ENCODE peak calls at places on chromosomes 3 and 15, in four cellular contexts. One of them, this sample, is unnamed.

GRCh38 chr3:128714887-128715496 is 11.0 kb upstream of the RAB7A start:
- DNase-seq in heart right ventricle: no peak
- DNase-seq in breast epithelium: no peak
- DNase-seq in colonic mucosa: no peak
- DNase-seq in this sample: no peak

GRCh38 chr3:157572559-157573270 is 69.5 kb upstream of the VEPH1 start:
- DNase-seq in colonic mucosa: peak; percentile 36
- DNase-seq in breast epithelium: no peak
- DNase-seq in heart right ventricle: no peak
- DNase-seq in this sample: no peak

GRCh38 chr3:38032328-38032865 is 3.0 kb upstream of the PLCD1 start:
- DNase-seq in breast epithelium: no peak
- DNase-seq in heart right ventricle: no peak
- DNase-seq in colonic mucosa: no peak
- DNase-seq in this sample: no peak

GRCh38 chr3:192005989-192006388 is 545.0 kb downstream of the PYDC2 start:
- DNase-seq in breast epithelium: no peak
- DNase-seq in heart right ventricle: no peak
- DNase-seq in colonic mucosa: no peak
- DNase-seq in this sample: no peak

GRCh38 chr3:11154036-11154952 is at the start of gene HRH1:
- DNase-seq in heart right ventricle: peak; percentile 38
- DNase-seq in colonic mucosa: peak; percentile 21
- DNase-seq in breast epithelium: no peak
- DNase-seq in this sample: peak; percentile 77

GRCh38 chr3:55427739-55428138 is 59.4 kb downstream of the WNT5A start:
- DNase-seq in breast epithelium: no peak
- DNase-seq in colonic mucosa: no peak
- DNase-seq in heart right ventricle: no peak
- DNase-seq in this sample: no peak

GRCh38 chr15:63663906-63664305 is 66.7 kb downstream of the FBXL22 start:
- DNase-seq in heart right ventricle: no peak
- DNase-seq in breast epithelium: no peak
- DNase-seq in colonic mucosa: no peak
- DNase-seq in this sample: no peak

GRCh38 chr15:55322452-55322851 is 3.4 kb downstream of the PIGB start:
- DNase-seq in colonic mucosa: no peak
- DNase-seq in heart right ventricle: no peak
- DNase-seq in breast epithelium: no peak
- DNase-seq in this sample: no peak

GRCh38 chr3:181711325-181712135 is at the start of gene SOX2:
- DNase-seq in heart right ventricle: peak; percentile 39
- DNase-seq in breast epithelium: no peak
- DNase-seq in colonic mucosa: peak; percentile 57
- DNase-seq in this sample: no peak

GRCh38 chr3:8793242-8793641 is 23.8 kb upstream of the OXTR start:
- DNase-seq in colonic mucosa: no peak
- DNase-seq in heart right ventricle: no peak
- DNase-seq in breast epithelium: no peak
- DNase-seq in this sample: no peak

GRCh38 chr3:178795349-178795748 is 259.1 kb downstream of the KCNMB2 start:
- DNase-seq in heart right ventricle: no peak
- DNase-seq in breast epithelium: no peak
- DNase-seq in colonic mucosa: no peak
- DNase-seq in this sample: no peak

GRCh38 chr3:194040501-194041273 is 95.3 kb upstream of the HES1 start:
- DNase-seq in colonic mucosa: no peak
- DNase-seq in breast epithelium: no peak
- DNase-seq in heart right ventricle: no peak
- DNase-seq in this sample: no peak

GRCh38 chr15:78004919-78005634 is 72.4 kb downstream of the TBC1D2B start:
- DNase-seq in breast epithelium: peak; percentile 38
- DNase-seq in colonic mucosa: peak; percentile 52
- DNase-seq in heart right ventricle: peak; percentile 80
- DNase-seq in this sample: peak; percentile 93

GRCh38 chr3:173770796-173771573 is 373.4 kb downstream of the NLGN1 start:
- DNase-seq in breast epithelium: no peak
- DNase-seq in heart right ventricle: no peak
- DNase-seq in colonic mucosa: no peak
- DNase-seq in this sample: no peak

GRCh38 chr15:52261498-52262242 is 33.9 kb downstream of the MYO5C start:
- DNase-seq in colonic mucosa: peak; percentile 33
- DNase-seq in breast epithelium: peak; percentile 89
- DNase-seq in heart right ventricle: peak; percentile 40
- DNase-seq in this sample: peak; percentile 67

GRCh38 chr3:94259291-94259690 is 196.4 kb downstream of the NSUN3 start:
- DNase-seq in colonic mucosa: no peak
- DNase-seq in breast epithelium: no peak
- DNase-seq in heart right ventricle: no peak
- DNase-seq in this sample: no peak

GRCh38 chr3:36904641-36905040 is 40.2 kb downstream of the TRANK1 start:
- DNase-seq in heart right ventricle: no peak
- DNase-seq in colonic mucosa: no peak
- DNase-seq in breast epithelium: no peak
- DNase-seq in this sample: no peak

GRCh38 chr3:31240466-31240865 is 292.3 kb upstream of the STT3B start:
- DNase-seq in heart right ventricle: no peak
- DNase-seq in colonic mucosa: no peak
- DNase-seq in breast epithelium: no peak
- DNase-seq in this sample: no peak

GRCh38 chr3:171892457-171892856 is 49.3 kb downstream of the TMEM212 start:
- DNase-seq in colonic mucosa: no peak
- DNase-seq in heart right ventricle: no peak
- DNase-seq in breast epithelium: no peak
- DNase-seq in this sample: no peak

GRCh38 chr15:95742836-95743235 is 587.7 kb upstream of the NR2F2 start:
- DNase-seq in breast epithelium: no peak
- DNase-seq in colonic mucosa: no peak
- DNase-seq in heart right ventricle: no peak
- DNase-seq in this sample: no peak

GRCh38 chr3:41216993-41217392 is 17.7 kb downstream of the CTNNB1 start:
- DNase-seq in breast epithelium: no peak
- DNase-seq in heart right ventricle: no peak
- DNase-seq in colonic mucosa: no peak
- DNase-seq in this sample: no peak

GRCh38 chr3:17027344-17027743 is 142.6 kb downstream of the PLCL2 start:
- DNase-seq in colonic mucosa: no peak
- DNase-seq in heart right ventricle: no peak
- DNase-seq in breast epithelium: no peak
- DNase-seq in this sample: no peak

GRCh38 chr3:79247367-79248103 is 520.3 kb downstream of the ROBO1 start:
- DNase-seq in breast epithelium: no peak
- DNase-seq in colonic mucosa: no peak
- DNase-seq in heart right ventricle: no peak
- DNase-seq in this sample: no peak

GRCh38 chr3:169118666-169119370 is 544.7 kb downstream of the MECOM start:
- DNase-seq in colonic mucosa: no peak
- DNase-seq in breast epithelium: no peak
- DNase-seq in heart right ventricle: no peak
- DNase-seq in this sample: no peak

DNA sequence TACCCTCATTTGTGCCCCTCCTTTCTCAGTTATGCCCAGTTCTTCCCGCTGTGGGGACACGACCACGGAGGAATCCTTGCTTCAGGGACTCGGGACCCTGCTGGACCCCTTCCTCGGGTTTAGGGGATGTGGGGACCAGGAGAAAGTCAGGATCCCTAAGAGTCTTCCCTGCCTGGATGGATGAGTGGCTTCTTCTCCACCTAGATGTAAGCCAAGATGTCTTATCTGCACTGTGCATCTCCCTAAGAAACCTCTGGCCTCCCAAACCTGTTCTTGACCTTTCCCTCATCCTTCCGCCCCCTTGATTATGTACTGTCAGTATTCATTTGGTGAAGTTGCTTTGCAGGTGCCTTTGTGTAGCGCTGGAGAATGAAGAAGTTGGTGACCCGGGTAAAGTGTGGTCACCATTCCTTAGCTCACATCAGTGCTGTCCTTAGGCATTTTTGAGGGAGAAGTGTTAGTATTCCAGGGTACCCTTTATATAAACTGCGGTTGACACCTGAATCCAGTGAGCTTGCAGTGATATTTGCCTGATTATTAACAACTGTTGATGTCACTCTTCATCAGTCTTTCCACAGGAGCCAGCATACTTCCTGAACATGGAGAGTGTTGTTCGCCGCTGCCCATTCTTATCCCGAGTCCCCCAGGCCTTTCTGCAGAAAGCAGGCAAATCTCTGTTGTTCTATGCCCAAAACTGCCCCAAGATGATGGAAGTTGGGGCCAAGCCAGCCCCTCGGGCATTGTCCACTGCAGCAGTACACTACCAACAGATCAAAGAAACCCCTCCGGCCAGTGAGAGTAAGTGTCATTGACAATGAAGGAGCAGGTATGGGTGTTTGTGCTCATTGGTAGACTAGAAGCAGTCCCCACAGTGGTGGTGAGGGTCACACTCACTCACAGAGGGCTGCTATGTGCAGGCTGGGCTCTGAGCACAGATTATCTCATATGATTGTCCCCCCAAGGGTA is 966 bp downstream of the ALAS1 start:
- DNase-seq in colonic mucosa: no peak
- DNase-seq in heart right ventricle: no peak
- DNase-seq in breast epithelium: no peak
- DNase-seq in this sample: no peak
- H3K4me1 ChIP-seq in colonic mucosa: peaks cover 19% of the 10 kb centered on the region
- H3K4me1 ChIP-seq in heart right ventricle: peaks cover 84% of the 10 kb centered on the region
- H3K4me1 ChIP-seq in breast epithelium: peaks cover 15% of the 10 kb centered on the region
- H3K4me1 ChIP-seq in this sample: peaks cover 13% of the 10 kb centered on the region

GRCh38 chr3:112973325-112974177 is 1.4 kb downstream of the CD200R1 start:
- DNase-seq in colonic mucosa: no peak
- DNase-seq in heart right ventricle: no peak
- DNase-seq in breast epithelium: no peak
- DNase-seq in this sample: no peak
- H3K4me1 ChIP-seq in colonic mucosa: no peaks in the 10 kb centered on the region
- H3K4me1 ChIP-seq in heart right ventricle: no peaks in the 10 kb centered on the region
- H3K4me1 ChIP-seq in breast epithelium: no peaks in the 10 kb centered on the region
- H3K4me1 ChIP-seq in this sample: no peaks in the 10 kb centered on the region

GRCh38 chr3:105809204-105809893 is 59.5 kb downstream of the CBLB start:
- DNase-seq in colonic mucosa: no peak
- DNase-seq in breast epithelium: no peak
- DNase-seq in heart right ventricle: no peak
- DNase-seq in this sample: no peak
- H3K4me1 ChIP-seq in colonic mucosa: peaks cover 3% of the 10 kb centered on the region
- H3K4me1 ChIP-seq in breast epithelium: no peaks in the 10 kb centered on the region
- H3K4me1 ChIP-seq in heart right ventricle: peaks cover 76% of the 10 kb centered on the region
- H3K4me1 ChIP-seq in this sample: no peaks in the 10 kb centered on the region

GRCh38 chr3:52544937-52545336 is 8.5 kb downstream of the UQCC5 start:
- DNase-seq in colonic mucosa: no peak
- DNase-seq in heart right ventricle: no peak
- DNase-seq in breast epithelium: no peak
- DNase-seq in this sample: no peak
- H3K4me1 ChIP-seq in colonic mucosa: no peaks in the 10 kb centered on the region
- H3K4me1 ChIP-seq in heart right ventricle: peaks cover 30% of the 10 kb centered on the region
- H3K4me1 ChIP-seq in breast epithelium: no peaks in the 10 kb centered on the region
- H3K4me1 ChIP-seq in this sample: no peaks in the 10 kb centered on the region

DNA sequence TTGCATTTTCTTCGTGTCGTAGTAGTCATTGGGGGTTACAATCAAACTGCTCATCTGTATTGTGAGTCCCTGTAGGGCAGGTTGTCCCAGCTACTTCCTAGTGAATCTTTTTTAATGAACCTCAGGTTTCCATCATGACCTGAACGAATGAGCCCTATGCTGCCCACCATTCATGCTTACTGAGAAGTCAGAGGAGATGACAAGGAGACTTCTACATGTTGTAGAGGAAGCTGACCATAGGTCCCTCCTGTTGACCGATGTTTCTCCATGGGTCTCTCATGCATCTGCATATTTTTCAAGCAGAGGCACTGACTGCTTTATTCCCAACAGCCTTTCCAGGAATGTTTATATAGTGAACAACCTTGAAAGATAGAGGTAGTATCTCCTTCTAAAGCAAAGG is 5.0 kb upstream of the NME9 start:
- DNase-seq in colonic mucosa: no peak
- DNase-seq in breast epithelium: peak; percentile 7
- DNase-seq in heart right ventricle: no peak
- DNase-seq in this sample: no peak
- H3K4me1 ChIP-seq in colonic mucosa: no peaks in the 10 kb centered on the region
- H3K4me1 ChIP-seq in breast epithelium: no peaks in the 10 kb centered on the region
- H3K4me1 ChIP-seq in heart right ventricle: peaks cover 19% of the 10 kb centered on the region
- H3K4me1 ChIP-seq in this sample: no peaks in the 10 kb centered on the region

GRCh38 chr15:90394074-90394473 is 6.0 kb downstream of the IQGAP1 start:
- DNase-seq in heart right ventricle: no peak
- DNase-seq in breast epithelium: no peak
- DNase-seq in colonic mucosa: peak; percentile 62
- DNase-seq in this sample: no peak
- H3K4me1 ChIP-seq in heart right ventricle: peaks cover 100% of the 10 kb centered on the region
- H3K4me1 ChIP-seq in breast epithelium: peaks cover 4% of the 10 kb centered on the region
- H3K4me1 ChIP-seq in colonic mucosa: peaks cover 16% of the 10 kb centered on the region
- H3K4me1 ChIP-seq in this sample: peaks cover 61% of the 10 kb centered on the region

DNA sequence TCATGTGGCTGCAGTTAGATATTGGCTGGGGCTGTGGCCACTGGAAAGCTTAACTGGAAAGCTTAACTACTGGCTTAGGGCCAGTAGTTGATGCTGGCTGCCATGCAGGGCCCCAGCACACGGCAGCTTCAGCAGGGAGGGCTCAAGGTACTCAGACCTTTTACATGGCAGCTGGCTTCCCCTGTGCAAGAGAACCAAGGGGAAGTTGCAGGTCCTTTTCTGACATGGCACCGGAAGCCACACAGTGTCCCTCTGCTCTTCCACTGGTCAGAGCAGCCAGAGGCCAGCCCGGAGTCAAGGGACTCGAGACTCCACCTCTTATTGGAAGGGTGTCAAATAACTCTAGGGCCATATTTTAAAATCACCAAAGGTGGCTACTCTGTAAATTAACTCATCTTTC is 24.5 kb downstream of the CCR9 start:
- DNase-seq in colonic mucosa: no peak
- DNase-seq in breast epithelium: no peak
- DNase-seq in heart right ventricle: no peak
- DNase-seq in this sample: no peak
- H3K4me1 ChIP-seq in colonic mucosa: no peaks in the 10 kb centered on the region
- H3K4me1 ChIP-seq in breast epithelium: no peaks in the 10 kb centered on the region
- H3K4me1 ChIP-seq in heart right ventricle: no peaks in the 10 kb centered on the region
- H3K4me1 ChIP-seq in this sample: no peaks in the 10 kb centered on the region

DNA sequence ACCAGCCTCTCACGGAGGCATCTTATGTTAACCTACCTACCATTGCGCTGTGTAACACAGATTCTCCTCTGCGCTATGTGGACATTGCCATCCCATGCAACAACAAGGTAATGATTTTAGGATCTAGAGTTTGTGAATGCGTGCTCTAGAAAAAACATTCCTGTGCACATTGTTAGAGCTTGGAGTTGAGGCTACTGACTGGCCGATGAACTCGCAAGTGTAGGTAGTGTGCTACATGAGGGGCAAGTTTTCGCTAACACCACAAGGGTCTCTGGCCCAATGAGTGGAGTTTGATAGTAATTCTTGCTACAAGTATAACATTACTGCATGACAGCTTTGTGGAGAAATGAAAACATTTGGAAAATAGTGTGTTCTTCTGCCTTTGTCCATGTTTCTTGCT is 4.4 kb downstream of the RPSA start:
- DNase-seq in colonic mucosa: no peak
- DNase-seq in heart right ventricle: no peak
- DNase-seq in breast epithelium: no peak
- DNase-seq in this sample: no peak
- H3K4me1 ChIP-seq in colonic mucosa: peaks cover 15% of the 10 kb centered on the region
- H3K4me1 ChIP-seq in heart right ventricle: peaks cover 38% of the 10 kb centered on the region
- H3K4me1 ChIP-seq in breast epithelium: no peaks in the 10 kb centered on the region
- H3K4me1 ChIP-seq in this sample: peaks cover 13% of the 10 kb centered on the region